ENCODE peak calls at places on chromosome 9, in five cellular contexts. One of them, this sample, is unnamed.

GRCh38 chr9:115025721-115026120 is 92.2 kb downstream of the TNC start:
- DNase-seq in HEK293T: no peak
- DNase-seq in BJ: no peak
- DNase-seq in activated T-cell treated with anti-CD3 and anti-CD28 coated beads, Interleukin-2, amount 50 U/mL, for 72 hours: no peak
- DNase-seq in NCI-H1092 treated with DMSO at 0.1 percent for 48 hours: no peak
- DNase-seq in this sample: no peak

GRCh38 chr9:113544001-113544340 is 80.4 kb downstream of the RGS3 start:
- DNase-seq in BJ: no peak
- DNase-seq in HEK293T: no peak
- DNase-seq in activated T-cell treated with anti-CD3 and anti-CD28 coated beads, Interleukin-2, amount 50 U/mL, for 72 hours: no peak
- DNase-seq in NCI-H1092 treated with DMSO at 0.1 percent for 48 hours: no peak
- DNase-seq in this sample: no peak

GRCh38 chr9:31393240-31393639 is 991.2 kb upstream of the ACO1 start:
- DNase-seq in HEK293T: no peak
- DNase-seq in NCI-H1092 treated with DMSO at 0.1 percent for 48 hours: no peak
- DNase-seq in activated T-cell treated with anti-CD3 and anti-CD28 coated beads, Interleukin-2, amount 50 U/mL, for 72 hours: no peak
- DNase-seq in BJ: no peak
- DNase-seq in this sample: no peak

GRCh38 chr9:138014570-138014958 is 137.0 kb downstream of the CACNA1B start:
- DNase-seq in NCI-H1092 treated with DMSO at 0.1 percent for 48 hours: no peak
- DNase-seq in activated T-cell treated with anti-CD3 and anti-CD28 coated beads, Interleukin-2, amount 50 U/mL, for 72 hours: no peak
- DNase-seq in HEK293T: no peak
- DNase-seq in BJ: no peak
- DNase-seq in this sample: no peak

GRCh38 chr9:34256987-34257585 is 72.0 kb downstream of the KIF24 start:
- DNase-seq in BJ: no peak
- DNase-seq in HEK293T: no peak
- DNase-seq in activated T-cell treated with anti-CD3 and anti-CD28 coated beads, Interleukin-2, amount 50 U/mL, for 72 hours: no peak
- DNase-seq in NCI-H1092 treated with DMSO at 0.1 percent for 48 hours: no peak
- DNase-seq in this sample: no peak

GRCh38 chr9:92032891-92033290 is 82.3 kb downstream of the SPTLC1 start:
- DNase-seq in NCI-H1092 treated with DMSO at 0.1 percent for 48 hours: no peak
- DNase-seq in activated T-cell treated with anti-CD3 and anti-CD28 coated beads, Interleukin-2, amount 50 U/mL, for 72 hours: no peak
- DNase-seq in BJ: no peak
- DNase-seq in HEK293T: no peak
- DNase-seq in this sample: no peak

GRCh38 chr9:134585746-134586706 is 55.6 kb upstream of the COL5A1 start:
- DNase-seq in BJ: no peak
- DNase-seq in HEK293T: no peak
- DNase-seq in NCI-H1092 treated with DMSO at 0.1 percent for 48 hours: no peak
- DNase-seq in activated T-cell treated with anti-CD3 and anti-CD28 coated beads, Interleukin-2, amount 50 U/mL, for 72 hours: no peak
- DNase-seq in this sample: no peak

GRCh38 chr9:98451576-98451975 is 196.1 kb upstream of the TBC1D2 start:
- DNase-seq in activated T-cell treated with anti-CD3 and anti-CD28 coated beads, Interleukin-2, amount 50 U/mL, for 72 hours: no peak
- DNase-seq in BJ: no peak
- DNase-seq in NCI-H1092 treated with DMSO at 0.1 percent for 48 hours: no peak
- DNase-seq in HEK293T: no peak
- DNase-seq in this sample: no peak

GRCh38 chr9:35923927-35924763 is 14.9 kb downstream of the SPAAR start:
- DNase-seq in activated T-cell treated with anti-CD3 and anti-CD28 coated beads, Interleukin-2, amount 50 U/mL, for 72 hours: peak; percentile 29
- DNase-seq in NCI-H1092 treated with DMSO at 0.1 percent for 48 hours: no peak
- DNase-seq in BJ: peak; percentile 82
- DNase-seq in HEK293T: no peak
- DNase-seq in this sample: peak; percentile 86

GRCh38 chr9:124960409-124960752 is 19.5 kb upstream of the GOLGA1 start:
- DNase-seq in activated T-cell treated with anti-CD3 and anti-CD28 coated beads, Interleukin-2, amount 50 U/mL, for 72 hours: no peak
- DNase-seq in NCI-H1092 treated with DMSO at 0.1 percent for 48 hours: no peak
- DNase-seq in HEK293T: no peak
- DNase-seq in BJ: no peak
- DNase-seq in this sample: no peak

GRCh38 chr9:137379761-137380161 is 43.2 kb downstream of the EXD3 start:
- DNase-seq in NCI-H1092 treated with DMSO at 0.1 percent for 48 hours: no peak
- DNase-seq in BJ: no peak
- DNase-seq in activated T-cell treated with anti-CD3 and anti-CD28 coated beads, Interleukin-2, amount 50 U/mL, for 72 hours: no peak
- DNase-seq in HEK293T: no peak
- DNase-seq in this sample: no peak

GRCh38 chr9:84851935-84852585 is 182.5 kb downstream of the NTRK2 start:
- DNase-seq in activated T-cell treated with anti-CD3 and anti-CD28 coated beads, Interleukin-2, amount 50 U/mL, for 72 hours: no peak
- DNase-seq in NCI-H1092 treated with DMSO at 0.1 percent for 48 hours: no peak
- DNase-seq in BJ: peak; percentile 39
- DNase-seq in HEK293T: peak; percentile 67
- DNase-seq in this sample: peak; percentile 95

GRCh38 chr9:109015026-109015280 is 1.7 kb upstream of the CTNNAL1 start:
- DNase-seq in HEK293T: no peak
- DNase-seq in activated T-cell treated with anti-CD3 and anti-CD28 coated beads, Interleukin-2, amount 50 U/mL, for 72 hours: no peak
- DNase-seq in BJ: no peak
- DNase-seq in NCI-H1092 treated with DMSO at 0.1 percent for 48 hours: no peak
- DNase-seq in this sample: no peak

GRCh38 chr9:136840877-136841645 is 1.2 kb upstream of the AJM1 start:
- DNase-seq in activated T-cell treated with anti-CD3 and anti-CD28 coated beads, Interleukin-2, amount 50 U/mL, for 72 hours: no peak
- DNase-seq in BJ: no peak
- DNase-seq in HEK293T: no peak
- DNase-seq in NCI-H1092 treated with DMSO at 0.1 percent for 48 hours: peak; percentile 82
- DNase-seq in this sample: no peak

GRCh38 chr9:134661791-134662142 is 20.2 kb downstream of the COL5A1 start:
- DNase-seq in BJ: no peak
- DNase-seq in HEK293T: no peak
- DNase-seq in activated T-cell treated with anti-CD3 and anti-CD28 coated beads, Interleukin-2, amount 50 U/mL, for 72 hours: no peak
- DNase-seq in NCI-H1092 treated with DMSO at 0.1 percent for 48 hours: no peak
- DNase-seq in this sample: peak; percentile 85

GRCh38 chr9:8025532-8025931 is 226.0 kb upstream of the DMAC1 start:
- DNase-seq in HEK293T: no peak
- DNase-seq in NCI-H1092 treated with DMSO at 0.1 percent for 48 hours: no peak
- DNase-seq in activated T-cell treated with anti-CD3 and anti-CD28 coated beads, Interleukin-2, amount 50 U/mL, for 72 hours: no peak
- DNase-seq in BJ: no peak
- DNase-seq in this sample: no peak

GRCh38 chr9:3912817-3913216 is 387.0 kb upstream of the RFX3 start:
- DNase-seq in HEK293T: no peak
- DNase-seq in BJ: no peak
- DNase-seq in activated T-cell treated with anti-CD3 and anti-CD28 coated beads, Interleukin-2, amount 50 U/mL, for 72 hours: no peak
- DNase-seq in NCI-H1092 treated with DMSO at 0.1 percent for 48 hours: no peak
- DNase-seq in this sample: no peak

GRCh38 chr9:129489838-129490582 is 130.9 kb downstream of the C9orf50 start:
- DNase-seq in HEK293T: no peak
- DNase-seq in NCI-H1092 treated with DMSO at 0.1 percent for 48 hours: no peak
- DNase-seq in activated T-cell treated with anti-CD3 and anti-CD28 coated beads, Interleukin-2, amount 50 U/mL, for 72 hours: peak; percentile 58
- DNase-seq in BJ: no peak
- DNase-seq in this sample: no peak

GRCh38 chr9:7147136-7148090 is 389.6 kb downstream of the KDM4C start:
- DNase-seq in NCI-H1092 treated with DMSO at 0.1 percent for 48 hours: no peak
- DNase-seq in HEK293T: no peak
- DNase-seq in activated T-cell treated with anti-CD3 and anti-CD28 coated beads, Interleukin-2, amount 50 U/mL, for 72 hours: no peak
- DNase-seq in BJ: no peak
- DNase-seq in this sample: no peak

GRCh38 chr9:36903541-36904435 is 130.3 kb downstream of the PAX5 start:
- DNase-seq in HEK293T: no peak
- DNase-seq in BJ: no peak
- DNase-seq in activated T-cell treated with anti-CD3 and anti-CD28 coated beads, Interleukin-2, amount 50 U/mL, for 72 hours: peak; percentile 82
- DNase-seq in NCI-H1092 treated with DMSO at 0.1 percent for 48 hours: no peak
- DNase-seq in this sample: no peak

GRCh38 chr9:91534374-91534773 is 110.7 kb upstream of the NFIL3 start:
- DNase-seq in NCI-H1092 treated with DMSO at 0.1 percent for 48 hours: no peak
- DNase-seq in activated T-cell treated with anti-CD3 and anti-CD28 coated beads, Interleukin-2, amount 50 U/mL, for 72 hours: no peak
- DNase-seq in HEK293T: no peak
- DNase-seq in BJ: no peak
- DNase-seq in this sample: no peak

GRCh38 chr9:131228096-131228495 is 48.2 kb downstream of the FAM78A start:
- DNase-seq in HEK293T: no peak
- DNase-seq in NCI-H1092 treated with DMSO at 0.1 percent for 48 hours: peak; percentile 89
- DNase-seq in BJ: no peak
- DNase-seq in activated T-cell treated with anti-CD3 and anti-CD28 coated beads, Interleukin-2, amount 50 U/mL, for 72 hours: no peak
- DNase-seq in this sample: no peak